ENCODE peak calls at places on chromosomes 6 and 20, in seven cellular contexts. One of them, this sample, is unnamed.

GRCh38 chr6:4698901-4699659 is 77.1 kb upstream of the CDYL start:
- DNase-seq in HCT116: no peak
- DNase-seq in left lung: no peak
- DNase-seq in CD8-positive, alpha-beta T cell: no peak
- DNase-seq in foreskin keratinocyte: no peak
- DNase-seq in endodermal cell: no peak
- DNase-seq in cardiac muscle cell: peak; percentile 26
- DNase-seq in this sample: no peak

GRCh38 chr6:35948725-35949124 is 27.8 kb upstream of the SRPK1 start:
- DNase-seq in CD8-positive, alpha-beta T cell: no peak
- DNase-seq in left lung: no peak
- DNase-seq in cardiac muscle cell: peak; percentile 49
- DNase-seq in foreskin keratinocyte: no peak
- DNase-seq in endodermal cell: peak; percentile 82
- DNase-seq in HCT116: peak; percentile 40
- DNase-seq in this sample: no peak

GRCh38 chr6:16132909-16133308 is 4.0 kb downstream of the MYLIP start:
- DNase-seq in foreskin keratinocyte: no peak
- DNase-seq in CD8-positive, alpha-beta T cell: no peak
- DNase-seq in cardiac muscle cell: no peak
- DNase-seq in endodermal cell: no peak
- DNase-seq in HCT116: no peak
- DNase-seq in left lung: no peak
- DNase-seq in this sample: no peak

GRCh38 chr6:156720739-156721714 is 56.2 kb upstream of the ARID1B start:
- DNase-seq in HCT116: no peak
- DNase-seq in foreskin keratinocyte: peak; percentile 72
- DNase-seq in CD8-positive, alpha-beta T cell: no peak
- DNase-seq in cardiac muscle cell: peak; percentile 25
- DNase-seq in left lung: peak; percentile 36
- DNase-seq in endodermal cell: peak; percentile 88
- DNase-seq in this sample: no peak

GRCh38 chr6:93663111-93663510 is 243.8 kb upstream of the EPHA7 start:
- DNase-seq in HCT116: no peak
- DNase-seq in endodermal cell: no peak
- DNase-seq in foreskin keratinocyte: no peak
- DNase-seq in CD8-positive, alpha-beta T cell: no peak
- DNase-seq in cardiac muscle cell: no peak
- DNase-seq in left lung: no peak
- DNase-seq in this sample: no peak

GRCh38 chr6:1621328-1621701 is 11.6 kb downstream of the FOXC1 start:
- DNase-seq in cardiac muscle cell: no peak
- DNase-seq in foreskin keratinocyte: no peak
- DNase-seq in endodermal cell: peak; percentile 79
- DNase-seq in HCT116: no peak
- DNase-seq in CD8-positive, alpha-beta T cell: no peak
- DNase-seq in left lung: no peak
- DNase-seq in this sample: peak; percentile 2

GRCh38 chr6:139028658-139029469 is at the start of gene ABRACL:
- DNase-seq in foreskin keratinocyte: peak; percentile 68
- DNase-seq in left lung: peak; percentile 81
- DNase-seq in endodermal cell: peak; percentile 93
- DNase-seq in HCT116: peak; percentile 56
- DNase-seq in cardiac muscle cell: peak; percentile 73
- DNase-seq in CD8-positive, alpha-beta T cell: peak; percentile 58
- DNase-seq in this sample: peak; percentile 66

GRCh38 chr20:10185741-10186558 is 32.7 kb upstream of the SNAP25 start:
- DNase-seq in CD8-positive, alpha-beta T cell: no peak
- DNase-seq in foreskin keratinocyte: peak; percentile 26
- DNase-seq in cardiac muscle cell: peak; percentile 69
- DNase-seq in HCT116: no peak
- DNase-seq in endodermal cell: no peak
- DNase-seq in left lung: no peak
- DNase-seq in this sample: no peak

GRCh38 chr6:149716181-149716580 is 1.7 kb downstream of the LATS1 start:
- DNase-seq in HCT116: no peak
- DNase-seq in CD8-positive, alpha-beta T cell: no peak
- DNase-seq in foreskin keratinocyte: no peak
- DNase-seq in cardiac muscle cell: no peak
- DNase-seq in left lung: no peak
- DNase-seq in endodermal cell: no peak
- DNase-seq in this sample: no peak

GRCh38 chr20:35508493-35509218 is 20.8 kb downstream of the C20orf173 start:
- DNase-seq in left lung: no peak
- DNase-seq in HCT116: no peak
- DNase-seq in foreskin keratinocyte: no peak
- DNase-seq in CD8-positive, alpha-beta T cell: no peak
- DNase-seq in endodermal cell: no peak
- DNase-seq in cardiac muscle cell: no peak
- DNase-seq in this sample: no peak

GRCh38 chr20:45322952-45323383 is 14.9 kb upstream of the MATN4 start:
- DNase-seq in foreskin keratinocyte: no peak
- DNase-seq in endodermal cell: no peak
- DNase-seq in left lung: peak; percentile 83
- DNase-seq in CD8-positive, alpha-beta T cell: no peak
- DNase-seq in HCT116: peak; percentile 31
- DNase-seq in cardiac muscle cell: peak; percentile 73
- DNase-seq in this sample: no peak

GRCh38 chr6:153167026-153167891 is 36.2 kb upstream of the RGS17 start:
- DNase-seq in foreskin keratinocyte: peak; percentile 75
- DNase-seq in CD8-positive, alpha-beta T cell: no peak
- DNase-seq in HCT116: peak; percentile 82
- DNase-seq in cardiac muscle cell: peak; percentile 83
- DNase-seq in left lung: no peak
- DNase-seq in endodermal cell: no peak
- DNase-seq in this sample: no peak

GRCh38 chr6:36676142-36677058 is 2.1 kb upstream of the CDKN1A start:
- DNase-seq in foreskin keratinocyte: peak; percentile 68
- DNase-seq in cardiac muscle cell: no peak
- DNase-seq in left lung: no peak
- DNase-seq in CD8-positive, alpha-beta T cell: no peak
- DNase-seq in HCT116: no peak
- DNase-seq in endodermal cell: peak; percentile 77
- DNase-seq in this sample: no peak

GRCh38 chr6:160917581-160917980 is 74.0 kb upstream of the MAP3K4 start:
- DNase-seq in endodermal cell: no peak
- DNase-seq in left lung: no peak
- DNase-seq in cardiac muscle cell: peak; percentile 18
- DNase-seq in foreskin keratinocyte: peak; percentile 3
- DNase-seq in HCT116: no peak
- DNase-seq in CD8-positive, alpha-beta T cell: no peak
- DNase-seq in this sample: no peak

GRCh38 chr6:56775498-56776166 is 132.9 kb upstream of the DST start:
- DNase-seq in foreskin keratinocyte: no peak
- DNase-seq in left lung: no peak
- DNase-seq in CD8-positive, alpha-beta T cell: no peak
- DNase-seq in endodermal cell: peak; percentile 78
- DNase-seq in cardiac muscle cell: no peak
- DNase-seq in HCT116: no peak
- DNase-seq in this sample: no peak

GRCh38 chr20:33188421-33188820 is 20.5 kb downstream of the BPIFA2 start:
- DNase-seq in cardiac muscle cell: no peak
- DNase-seq in HCT116: no peak
- DNase-seq in endodermal cell: no peak
- DNase-seq in CD8-positive, alpha-beta T cell: no peak
- DNase-seq in left lung: no peak
- DNase-seq in foreskin keratinocyte: no peak
- DNase-seq in this sample: no peak

GRCh38 chr20:25320035-25320800 is 70.4 kb downstream of the ABHD12 start:
- DNase-seq in cardiac muscle cell: no peak
- DNase-seq in left lung: no peak
- DNase-seq in HCT116: no peak
- DNase-seq in endodermal cell: no peak
- DNase-seq in foreskin keratinocyte: no peak
- DNase-seq in CD8-positive, alpha-beta T cell: no peak
- DNase-seq in this sample: no peak

GRCh38 chr6:111564482-111564945 is 41.2 kb downstream of the TRAF3IP2 start:
- DNase-seq in CD8-positive, alpha-beta T cell: no peak
- DNase-seq in endodermal cell: peak; percentile 44
- DNase-seq in foreskin keratinocyte: no peak
- DNase-seq in HCT116: no peak
- DNase-seq in cardiac muscle cell: peak; percentile 29
- DNase-seq in left lung: no peak
- DNase-seq in this sample: no peak

GRCh38 chr6:44096615-44097014 is 30.6 kb downstream of the MRPL14 start:
- DNase-seq in left lung: peak; percentile 79
- DNase-seq in HCT116: peak; percentile 60
- DNase-seq in foreskin keratinocyte: no peak
- DNase-seq in endodermal cell: peak; percentile 86
- DNase-seq in cardiac muscle cell: peak; percentile 84
- DNase-seq in CD8-positive, alpha-beta T cell: peak; percentile 64
- DNase-seq in this sample: peak; percentile 65

GRCh38 chr20:36732456-36732855 is 13.4 kb downstream of the NDRG3 start:
- DNase-seq in CD8-positive, alpha-beta T cell: no peak
- DNase-seq in left lung: no peak
- DNase-seq in cardiac muscle cell: no peak
- DNase-seq in HCT116: no peak
- DNase-seq in endodermal cell: no peak
- DNase-seq in foreskin keratinocyte: no peak
- DNase-seq in this sample: no peak

DNA sequence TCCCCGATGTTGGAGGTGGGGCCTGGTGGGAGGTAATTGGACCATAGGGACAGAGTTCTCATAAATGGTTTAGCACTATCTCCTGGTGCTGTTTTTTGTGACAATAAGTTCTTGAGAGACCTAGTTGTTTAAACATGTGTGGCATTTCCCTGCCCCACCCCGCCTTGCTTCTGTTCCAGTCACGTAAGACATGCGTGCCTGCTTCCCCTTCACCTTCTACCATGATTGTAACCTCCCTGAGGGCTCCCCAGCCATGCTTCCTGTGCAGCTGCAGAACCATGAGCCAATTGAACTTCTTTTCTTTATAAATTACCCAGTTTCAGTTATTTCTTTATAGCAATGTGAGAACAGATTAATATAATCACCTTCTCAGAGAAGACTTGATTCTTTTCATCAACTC is 2.5 kb upstream of the RNF144B start:
- DNase-seq in left lung: no peak
- DNase-seq in foreskin keratinocyte: no peak
- DNase-seq in cardiac muscle cell: no peak
- DNase-seq in HCT116: no peak
- DNase-seq in endodermal cell: no peak
- DNase-seq in CD8-positive, alpha-beta T cell: no peak
- DNase-seq in this sample: no peak
- H3K27ac ChIP-seq in left lung: no peak overlapping the region
- H3K27ac ChIP-seq in foreskin keratinocyte: no peak overlapping the region
- H3K27ac ChIP-seq in cardiac muscle cell: no peak overlapping the region
- H3K27ac ChIP-seq in HCT116: no peak overlapping the region
- H3K27ac ChIP-seq in endodermal cell: no peak overlapping the region
- H3K27ac ChIP-seq in CD8-positive, alpha-beta T cell: no peak overlapping the region
- H3K27ac ChIP-seq in this sample: no peak overlapping the region

GRCh38 chr6:30767158-30767943 is 23.0 kb upstream of the IER3 start:
- DNase-seq in CD8-positive, alpha-beta T cell: no peak
- DNase-seq in left lung: no peak
- DNase-seq in HCT116: no peak
- DNase-seq in endodermal cell: no peak
- DNase-seq in cardiac muscle cell: no peak
- DNase-seq in foreskin keratinocyte: no peak
- DNase-seq in this sample: no peak
- H3K27ac ChIP-seq in CD8-positive, alpha-beta T cell: no peak overlapping the region
- H3K27ac ChIP-seq in left lung: no peak overlapping the region
- H3K27ac ChIP-seq in HCT116: peak overlapping the region; percentile 76
- H3K27ac ChIP-seq in endodermal cell: no peak overlapping the region
- H3K27ac ChIP-seq in cardiac muscle cell: no peak overlapping the region
- H3K27ac ChIP-seq in foreskin keratinocyte: no peak overlapping the region
- H3K27ac ChIP-seq in this sample: no peak overlapping the region

GRCh38 chr6:40832691-40833090 is 206.3 kb downstream of the UNC5CL start:
- DNase-seq in HCT116: no peak
- DNase-seq in foreskin keratinocyte: no peak
- DNase-seq in CD8-positive, alpha-beta T cell: no peak
- DNase-seq in left lung: no peak
- DNase-seq in cardiac muscle cell: no peak
- DNase-seq in endodermal cell: no peak
- DNase-seq in this sample: no peak
- H3K27ac ChIP-seq in HCT116: no peak overlapping the region
- H3K27ac ChIP-seq in foreskin keratinocyte: no peak overlapping the region
- H3K27ac ChIP-seq in CD8-positive, alpha-beta T cell: no peak overlapping the region
- H3K27ac ChIP-seq in left lung: no peak overlapping the region
- H3K27ac ChIP-seq in cardiac muscle cell: no peak overlapping the region
- H3K27ac ChIP-seq in endodermal cell: no peak overlapping the region
- H3K27ac ChIP-seq in this sample: no peak overlapping the region

DNA sequence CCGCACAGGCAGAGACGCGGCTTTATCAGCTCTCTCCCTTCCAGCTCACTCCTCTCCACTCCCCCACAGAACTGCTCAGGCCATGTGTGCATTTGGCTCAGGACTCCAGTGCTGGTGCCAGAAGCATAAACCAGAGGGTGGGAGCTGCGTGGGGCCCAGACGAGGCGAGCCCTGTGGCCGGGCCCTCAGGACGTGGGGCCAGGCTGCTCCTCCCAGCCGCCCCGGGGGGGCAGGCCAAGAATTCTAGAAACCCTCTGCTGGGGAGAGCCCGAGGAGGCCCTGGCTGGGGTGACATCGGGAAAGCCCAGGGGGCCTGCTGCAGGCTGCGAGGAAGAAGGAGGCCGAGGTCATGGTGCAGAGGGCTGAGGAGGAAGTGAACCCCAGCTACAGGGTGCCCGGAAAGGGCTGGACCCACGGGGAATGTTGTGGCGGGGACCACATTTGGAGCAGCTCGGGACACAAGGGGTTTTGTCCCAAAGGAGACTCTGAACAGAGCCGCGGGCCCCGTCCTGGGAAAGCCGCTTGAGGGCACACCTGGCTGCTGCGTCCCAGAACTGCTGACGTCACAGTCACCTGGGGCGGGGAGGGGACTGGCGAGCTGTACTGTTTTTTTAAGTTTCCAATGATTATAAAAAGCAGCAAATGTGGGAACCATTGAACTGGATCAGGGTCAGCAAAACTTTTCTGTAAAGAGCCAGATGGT is 107.1 kb downstream of the BANF2 start:
- DNase-seq in HCT116: no peak
- DNase-seq in cardiac muscle cell: peak; percentile 98
- DNase-seq in endodermal cell: peak; percentile 72
- DNase-seq in CD8-positive, alpha-beta T cell: no peak
- DNase-seq in left lung: peak; percentile 62
- DNase-seq in foreskin keratinocyte: no peak
- DNase-seq in this sample: no peak
- H3K27ac ChIP-seq in HCT116: no peak overlapping the region
- H3K27ac ChIP-seq in cardiac muscle cell: no peak overlapping the region
- H3K27ac ChIP-seq in endodermal cell: no peak overlapping the region
- H3K27ac ChIP-seq in CD8-positive, alpha-beta T cell: no peak overlapping the region
- H3K27ac ChIP-seq in left lung: peak overlapping the region; percentile 69
- H3K27ac ChIP-seq in foreskin keratinocyte: no peak overlapping the region
- H3K27ac ChIP-seq in this sample: no peak overlapping the region

GRCh38 chr6:53593001-53593488 is 48.1 kb upstream of the GCLC start:
- DNase-seq in HCT116: no peak
- DNase-seq in left lung: no peak
- DNase-seq in endodermal cell: no peak
- DNase-seq in cardiac muscle cell: peak; percentile 53
- DNase-seq in CD8-positive, alpha-beta T cell: no peak
- DNase-seq in foreskin keratinocyte: peak; percentile 61
- DNase-seq in this sample: no peak
- H3K27ac ChIP-seq in HCT116: no peak overlapping the region
- H3K27ac ChIP-seq in left lung: no peak overlapping the region
- H3K27ac ChIP-seq in endodermal cell: no peak overlapping the region
- H3K27ac ChIP-seq in cardiac muscle cell: no peak overlapping the region
- H3K27ac ChIP-seq in CD8-positive, alpha-beta T cell: no peak overlapping the region
- H3K27ac ChIP-seq in foreskin keratinocyte: no peak overlapping the region
- H3K27ac ChIP-seq in this sample: no peak overlapping the region